ENCODE peak calls at places on chromosomes 7 and 10, in seven cellular contexts. T is IMR-90, Z is HepG2, A is A549, L is K562, D is GM12878, Y is H1. K is an unnamed sample.

GRCh38 chr10:120607016-120607709 is 150.1 kb downstream of the PLPP4 start:
- DNase-seq in T (peak), Z (no peak), A (no peak), L (no peak), D (no peak), Y (no peak), K (no peak)

GRCh38 chr7:32299133-32299702 is 191.0 kb downstream of the LSM5 start:
- DNase-seq in T (no peak), Z (no peak), A (peak), L (peak), D (no peak), Y (peak), K (no peak)

GRCh38 chr10:28411648-28412047 is 108.8 kb upstream of the MPP7 start:
- DNase-seq in T (no peak), Z (no peak), A (peak), L (no peak), D (no peak), Y (no peak), K (no peak)

GRCh38 chr10:19815478-19816419 is 483 bp upstream of the PLXDC2 start:
- DNase-seq in T (peak), Z (no peak), A (peak), L (peak), D (no peak), Y (peak), K (no peak)

GRCh38 chr10:34183397-34183796 is 631.7 kb downstream of the PARD3 start:
- DNase-seq in T (no peak), Z (no peak), A (no peak), L (no peak), D (no peak), Y (no peak), K (no peak)

GRCh38 chr7:152760384-152761115 is 998 bp downstream of the ACTR3B start:
- DNase-seq in T (peak), Z (no peak), A (no peak), L (peak), D (no peak), Y (no peak), K (no peak)

GRCh38 chr10:116398224-116398623 is 29.4 kb upstream of the PNLIPRP3 start:
- DNase-seq in T (no peak), Z (no peak), A (no peak), L (no peak), D (no peak), Y (no peak), K (no peak)

GRCh38 chr10:527416-527815 is 162.1 kb downstream of the DIP2C start:
- DNase-seq in T (peak), Z (no peak), A (no peak), L (no peak), D (no peak), Y (no peak), K (no peak)

GRCh38 chr7:130894146-130895005 is 160.4 kb upstream of the KLF14 start:
- DNase-seq in T (peak), Z (peak), A (peak), L (peak), D (no peak), Y (no peak), K (peak)

GRCh38 chr10:93413252-93413689 is 68.9 kb downstream of the MYOF start:
- DNase-seq in T (no peak), Z (no peak), A (no peak), L (no peak), D (no peak), Y (no peak), K (no peak)

GRCh38 chr7:19369806-19370205 is 224.6 kb upstream of the FERD3L start:
- DNase-seq in T (no peak), Z (no peak), A (no peak), L (no peak), D (no peak), Y (no peak), K (no peak)

GRCh38 chr7:45874408-45875131 is 1.7 kb upstream of the CCDC201 start:
- DNase-seq in T (peak), Z (peak), A (peak), L (no peak), D (no peak), Y (no peak), K (no peak)

GRCh38 chr10:75655791-75656451 is 224.5 kb downstream of the LRMDA start:
- DNase-seq in T (no peak), Z (peak), A (no peak), L (no peak), D (no peak), Y (no peak), K (no peak)

GRCh38 chr10:94049911-94050310 is 56.2 kb downstream of the PLCE1 start:
- DNase-seq in T (no peak), Z (no peak), A (no peak), L (no peak), D (no peak), Y (no peak), K (no peak)

GRCh38 chr10:61951144-61951483 is 49.6 kb downstream of the ARID5B start:
- DNase-seq in T (no peak), Z (no peak), A (no peak), L (no peak), D (no peak), Y (no peak), K (no peak)

GRCh38 chr7:93622036-93622714 is 47.7 kb upstream of the CALCR start:
- DNase-seq in T (peak), Z (peak), A (peak), L (peak), D (no peak), Y (no peak), K (peak)

GRCh38 chr10:112503643-112504042 is 56.6 kb downstream of the VTI1A start:
- DNase-seq in T (no peak), Z (no peak), A (no peak), L (no peak), D (no peak), Y (no peak), K (no peak)

GRCh38 chr10:110042181-110042580 is 34.4 kb downstream of the ADD3 start:
- DNase-seq in T (peak), Z (no peak), A (peak), L (no peak), D (no peak), Y (no peak), K (no peak)

GRCh38 chr7:25384820-25385560 is 156.7 kb upstream of the NPVF start:
- DNase-seq in T (no peak), Z (no peak), A (no peak), L (no peak), D (no peak), Y (no peak), K (no peak)

GRCh38 chr10:79185067-79185774 is 116.5 kb downstream of the ZMIZ1 start:
- DNase-seq in T (peak), Z (peak), A (no peak), L (no peak), D (no peak), Y (no peak), K (no peak)

GRCh38 chr7:1094870-1095269 is 7.0 kb downstream of the GPER1 start:
- DNase-seq in T (no peak), Z (no peak), A (no peak), L (no peak), D (no peak), Y (no peak), K (no peak)

GRCh38 chr10:132891994-132892393 is 50.4 kb downstream of the CFAP46 start:
- DNase-seq in T (peak), Z (no peak), A (no peak), L (no peak), D (no peak), Y (peak), K (no peak)

GRCh38 chr7:88635149-88635548 is 124.4 kb upstream of the ZNF804B start:
- DNase-seq in T (no peak), Z (no peak), A (no peak), L (no peak), D (no peak), Y (no peak), K (no peak)

GRCh38 chr7:140242057-140243031 is 65.6 kb upstream of the KDM7A start:
- DNase-seq in T (no peak), Z (peak), A (no peak), L (peak), D (peak), Y (no peak), K (no peak)

GRCh38 chr7:130363156-130363847 is 17.0 kb upstream of the CPA1 start:
- DNase-seq in T (peak), Z (peak), A (peak), L (peak), D (no peak), Y (no peak), K (peak)

GRCh38 chr7:137642031-137642430 is 204.7 kb downstream of the DGKI start:
- DNase-seq in T (no peak), Z (no peak), A (no peak), L (no peak), D (no peak), Y (no peak), K (no peak)

DNA sequence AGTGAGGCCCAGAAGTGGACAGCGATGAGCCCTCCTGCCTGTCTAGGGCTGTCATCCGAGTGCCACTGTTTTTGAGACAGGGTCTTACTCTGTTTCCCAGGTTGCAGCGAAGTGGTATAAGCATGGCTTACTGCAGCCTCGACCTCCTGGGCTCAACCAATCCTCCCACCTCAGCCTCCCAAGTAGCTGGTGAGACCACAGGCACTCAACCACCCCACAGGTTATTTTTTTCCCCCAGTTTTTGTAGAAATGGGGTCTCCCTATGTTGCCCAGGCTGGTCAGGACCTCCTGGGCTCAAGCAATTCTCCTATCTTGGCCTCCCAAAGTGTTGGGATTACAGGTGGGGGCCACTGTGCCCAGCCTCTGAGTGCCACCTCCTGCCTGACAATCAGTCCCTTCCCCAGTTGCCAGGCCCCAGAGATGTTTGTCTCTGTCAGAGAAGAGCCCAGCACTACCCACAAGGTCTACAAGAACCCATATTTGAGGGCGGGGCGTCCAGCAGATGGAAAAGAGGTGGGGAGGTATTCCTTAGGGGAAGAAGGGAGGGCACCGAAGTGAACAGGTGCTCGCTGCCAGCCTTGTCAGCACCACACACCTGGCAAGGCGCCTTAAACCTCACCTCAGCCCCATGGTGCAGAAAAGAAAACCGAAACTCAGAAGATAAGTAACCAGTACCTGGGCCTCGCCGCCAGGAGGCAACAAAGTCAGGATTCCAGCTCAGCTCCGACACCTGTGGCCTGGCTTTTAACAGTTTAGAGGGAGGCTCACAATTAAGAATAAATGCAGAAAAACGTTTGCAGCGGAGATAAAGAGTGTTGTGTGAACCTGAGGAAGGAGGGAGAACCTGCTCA is 77.4 kb upstream of the ANLN start:
- DNase-seq in T (no peak), Z (peak), A (peak), L (peak), D (no peak), Y (peak), K (no peak)
- TF ChIP-seq CEBPB in T (no peak), Z (no peak), A (no peak), L (no peak), D (no peak), Y (no peak), K (no peak)

GRCh38 chr7:98177553-98177952 is 33.7 kb upstream of the BHLHA15 start:
- DNase-seq in T (no peak), Z (no peak), A (no peak), L (no peak), D (no peak), Y (no peak), K (no peak)

GRCh38 chr7:98180751-98181150 is 30.5 kb upstream of the BHLHA15 start:
- DNase-seq in T (no peak), Z (no peak), A (no peak), L (no peak), D (no peak), Y (no peak), K (no peak)

GRCh38 chr7:98175260-98175604 is 36.0 kb upstream of the BHLHA15 start:
- DNase-seq in T (no peak), Z (no peak), A (no peak), L (peak), D (no peak), Y (no peak), K (no peak)

GRCh38 chr7:98178762-98179490 is 32.3 kb upstream of the BHLHA15 start:
- DNase-seq in T (no peak), Z (no peak), A (no peak), L (no peak), D (no peak), Y (no peak), K (no peak)

GRCh38 chr7:98178321-98178720 is 32.9 kb upstream of the BHLHA15 start:
- DNase-seq in T (no peak), Z (no peak), A (peak), L (no peak), D (no peak), Y (no peak), K (no peak)
- TF ChIP-seq POLR2A in T (no peak), Z (no peak), A (peak), L (no peak), D (no peak), Y (no peak), K (no peak)

GRCh38 chr7:44385384-44386138 is 60.2 kb upstream of the CAMK2B start:
- DNase-seq in T (no peak), Z (no peak), A (no peak), L (no peak), D (no peak), Y (peak), K (no peak)
- TF ChIP-seq CEBPB in T (no peak), Z (no peak), A (no peak), L (no peak), D (no peak), Y (no peak), K (no peak)

DNA sequence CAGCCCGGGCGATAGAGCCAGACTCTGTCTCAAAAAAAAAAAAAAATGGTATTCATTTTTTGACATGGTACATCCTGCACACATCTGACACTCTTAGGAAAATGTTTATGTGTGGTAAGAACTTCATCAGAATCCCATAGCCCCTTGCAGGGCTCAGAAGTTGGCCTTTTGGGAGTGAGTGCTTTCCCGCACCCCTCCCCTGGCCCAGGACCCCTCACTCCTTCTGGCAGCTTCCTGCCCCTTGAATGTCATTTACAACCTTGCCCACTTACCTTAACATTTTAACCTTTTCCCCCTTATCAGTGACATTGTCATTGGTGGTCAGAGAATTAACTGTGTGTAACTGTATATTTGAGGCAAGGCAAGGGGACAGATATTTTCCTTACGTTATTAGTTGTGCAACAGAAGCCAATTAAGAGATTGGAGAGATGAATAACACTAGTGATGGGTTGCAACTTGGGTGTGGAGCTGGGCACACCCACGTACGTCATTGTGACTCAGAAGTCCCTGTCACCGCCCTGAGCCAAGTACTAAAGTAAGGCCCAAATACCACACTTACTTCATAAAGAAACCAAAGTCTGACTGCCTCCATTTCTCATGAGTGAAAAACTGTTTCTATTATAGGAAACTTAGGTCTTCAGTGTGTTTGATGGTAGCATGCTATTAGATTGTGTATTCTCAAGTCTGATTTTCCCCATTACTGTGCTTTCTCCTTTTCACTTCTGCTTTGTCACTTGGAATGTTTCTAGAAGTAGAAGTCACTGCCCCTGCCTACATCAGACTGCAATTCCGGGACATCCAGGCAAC is 31.6 kb downstream of the OGDH start:
- DNase-seq in T (peak), Z (no peak), A (peak), L (peak), D (peak), Y (peak), K (peak)
- TF ChIP-seq POLR2A in T (peak), Z (no peak), A (no peak), L (no peak), D (no peak), Y (no peak), K (no peak)

GRCh38 chr10:131856441-131857094 is 44.2 kb upstream of the PPP2R2D start:
- DNase-seq in T (no peak), Z (no peak), A (no peak), L (no peak), D (no peak), Y (no peak), K (no peak)

GRCh38 chr10:131858118-131858515 is 42.7 kb upstream of the PPP2R2D start:
- DNase-seq in T (no peak), Z (no peak), A (no peak), L (no peak), D (no peak), Y (no peak), K (no peak)

GRCh38 chr10:131855763-131856401 is 44.9 kb upstream of the PPP2R2D start:
- DNase-seq in T (no peak), Z (no peak), A (no peak), L (no peak), D (no peak), Y (no peak), K (no peak)

GRCh38 chr10:131858583-131859340 is 42.0 kb upstream of the PPP2R2D start:
- DNase-seq in T (no peak), Z (no peak), A (no peak), L (no peak), D (no peak), Y (peak), K (no peak)

GRCh38 chr10:131857156-131858117 is 43.4 kb upstream of the PPP2R2D start:
- DNase-seq in T (no peak), Z (no peak), A (no peak), L (no peak), D (no peak), Y (no peak), K (no peak)
- TF ChIP-seq CEBPB in T (no peak), Z (no peak), A (no peak), L (no peak), D (no peak), Y (no peak), K (no peak)

DNA sequence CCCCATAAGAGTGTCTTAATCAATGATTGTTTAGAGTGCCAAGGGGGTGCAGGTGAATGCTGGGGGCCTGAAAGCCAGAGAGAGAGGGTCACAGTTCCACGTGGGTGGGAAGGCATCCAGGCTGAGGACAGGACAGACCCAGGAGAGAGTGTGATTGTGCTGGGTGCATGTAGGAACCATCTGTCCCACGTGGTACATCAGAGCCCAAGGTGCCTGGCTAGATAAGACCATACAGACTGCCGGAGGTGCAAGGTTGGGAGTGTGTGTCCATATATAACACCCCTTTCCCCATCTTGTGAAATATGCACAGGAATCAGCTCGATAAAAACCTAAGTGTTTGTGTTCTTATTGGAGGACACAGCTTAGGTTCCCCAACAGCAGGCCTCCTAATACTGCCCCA is 85.5 kb downstream of the WIPF3 start:
- DNase-seq in T (no peak), Z (no peak), A (no peak), L (peak), D (no peak), Y (no peak), K (no peak)
- TF ChIP-seq POLR2A in T (no peak), Z (no peak), A (no peak), L (no peak), D (no peak), Y (no peak), K (no peak)

GRCh38 chr10:35294506-35294905 is 41.8 kb upstream of the CCNY start:
- DNase-seq in T (no peak), Z (no peak), A (no peak), L (no peak), D (no peak), Y (no peak), K (no peak)

GRCh38 chr10:35304649-35305048 is 31.7 kb upstream of the CCNY start:
- DNase-seq in T (no peak), Z (no peak), A (no peak), L (peak), D (no peak), Y (no peak), K (no peak)

DNA sequence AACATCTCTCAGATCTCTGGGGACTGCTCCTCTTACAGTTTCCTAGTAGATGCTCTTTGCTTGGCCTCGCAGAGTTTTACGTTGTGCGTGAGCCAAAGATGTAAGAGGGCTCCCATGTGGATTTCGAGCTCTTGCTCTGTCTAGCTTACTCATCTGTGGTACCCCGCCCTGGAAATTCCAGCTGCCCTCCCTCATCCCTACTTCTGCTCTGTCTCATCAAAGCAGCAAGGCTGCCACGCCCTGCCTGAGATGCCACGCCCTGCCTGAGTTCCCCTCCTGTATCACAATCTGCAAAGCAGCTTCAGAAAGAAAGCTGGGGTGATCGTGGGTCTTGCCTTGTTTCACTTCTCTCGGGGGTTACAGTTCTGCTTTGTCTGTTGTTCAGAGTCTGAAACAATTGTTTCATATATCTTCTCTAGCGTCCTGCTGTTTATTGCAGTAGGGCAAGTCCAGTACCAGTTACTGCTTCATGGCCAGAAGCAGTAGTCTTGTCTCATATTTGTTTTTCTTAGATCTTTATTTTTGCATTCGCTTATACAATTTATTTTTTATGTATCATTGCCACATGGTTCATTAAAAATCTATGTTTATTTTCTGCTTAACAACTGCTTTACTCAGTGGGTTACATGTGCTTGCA is 36.1 kb upstream of the CCNY start:
- DNase-seq in T (peak), Z (no peak), A (peak), L (peak), D (peak), Y (no peak), K (peak)
- TF ChIP-seq CEBPB in T (no peak), Z (no peak), A (no peak), L (no peak), D (no peak), Y (no peak), K (no peak)

GRCh38 chr7:134986363-134987231 is at the start of gene AGBL3:
- DNase-seq in T (peak), Z (peak), A (peak), L (peak), D (peak), Y (peak), K (peak)
- TF ChIP-seq POLR2A in T (no peak), Z (peak), A (peak), L (peak), D (peak), Y (peak), K (peak)